ENCODE peak calls at places on chromosome 21, in six cellular contexts. One of them, this sample, is unnamed.

GRCh38 chr21:25572895-25573310 is 34.4 kb downstream of the MRPL39 start:
- DNase-seq in K562: no peak
- DNase-seq in GM12878: peak
- DNase-seq in H1: no peak
- DNase-seq in HepG2: no peak
- DNase-seq in GM12892: no peak
- DNase-seq in this sample: no peak

GRCh38 chr21:33488936-33489335 is 2.6 kb downstream of the DNAJC28 start:
- DNase-seq in K562: no peak
- DNase-seq in GM12878: no peak
- DNase-seq in H1: no peak
- DNase-seq in HepG2: no peak
- DNase-seq in GM12892: no peak
- DNase-seq in this sample: no peak

GRCh38 chr21:39106881-39107462 is 76.3 kb downstream of the PSMG1 start:
- DNase-seq in K562: no peak
- DNase-seq in GM12878: no peak
- DNase-seq in H1: no peak
- DNase-seq in HepG2: no peak
- DNase-seq in GM12892: no peak
- DNase-seq in this sample: no peak

GRCh38 chr21:35256468-35256988 is 207.4 kb upstream of the RUNX1 start:
- DNase-seq in K562: peak
- DNase-seq in GM12878: no peak
- DNase-seq in H1: no peak
- DNase-seq in HepG2: peak
- DNase-seq in GM12892: no peak
- DNase-seq in this sample: no peak

GRCh38 chr21:23660560-23660959 is 1946.7 kb downstream of the MRPL39 start:
- DNase-seq in K562: no peak
- DNase-seq in GM12878: no peak
- DNase-seq in H1: no peak
- DNase-seq in HepG2: no peak
- DNase-seq in GM12892: no peak
- DNase-seq in this sample: no peak

GRCh38 chr21:39082656-39083376 is 100.4 kb downstream of the PSMG1 start:
- DNase-seq in K562: peak
- DNase-seq in GM12878: no peak
- DNase-seq in H1: no peak
- DNase-seq in HepG2: peak
- DNase-seq in GM12892: no peak
- DNase-seq in this sample: no peak

GRCh38 chr21:16196521-16197208 is 466.9 kb downstream of the USP25 start:
- DNase-seq in K562: no peak
- DNase-seq in GM12878: no peak
- DNase-seq in H1: no peak
- DNase-seq in HepG2: no peak
- DNase-seq in GM12892: no peak
- DNase-seq in this sample: no peak

GRCh38 chr21:39599191-39599966 is 13.4 kb upstream of the B3GALT5 start:
- DNase-seq in K562: no peak
- DNase-seq in GM12878: no peak
- DNase-seq in H1: no peak
- DNase-seq in HepG2: no peak
- DNase-seq in GM12892: no peak
- DNase-seq in this sample: no peak

GRCh38 chr21:41961753-41962152 is 7.9 kb upstream of the C2CD2 start:
- DNase-seq in K562: no peak
- DNase-seq in GM12878: no peak
- DNase-seq in H1: no peak
- DNase-seq in HepG2: no peak
- DNase-seq in GM12892: no peak
- DNase-seq in this sample: no peak

GRCh38 chr21:32461503-32461902 is 49.0 kb downstream of the EVA1C start:
- DNase-seq in K562: no peak
- DNase-seq in GM12878: no peak
- DNase-seq in H1: no peak
- DNase-seq in HepG2: no peak
- DNase-seq in GM12892: no peak
- DNase-seq in this sample: no peak

GRCh38 chr21:42140196-42140934 is 69.2 kb downstream of the UMODL1 start:
- DNase-seq in K562: no peak
- DNase-seq in GM12878: no peak
- DNase-seq in H1: no peak
- DNase-seq in HepG2: no peak
- DNase-seq in GM12892: no peak
- DNase-seq in this sample: no peak

GRCh38 chr21:32916522-32917099 is 109.1 kb upstream of the OLIG2 start:
- DNase-seq in K562: peak
- DNase-seq in GM12878: no peak
- DNase-seq in H1: no peak
- DNase-seq in HepG2: peak
- DNase-seq in GM12892: no peak
- DNase-seq in this sample: no peak

GRCh38 chr21:35696644-35697043 is 363.7 kb downstream of the SETD4 start:
- DNase-seq in K562: no peak
- DNase-seq in GM12878: no peak
- DNase-seq in H1: no peak
- DNase-seq in HepG2: no peak
- DNase-seq in GM12892: no peak
- DNase-seq in this sample: no peak

GRCh38 chr21:21177353-21177986 is 179.3 kb downstream of the NCAM2 start:
- DNase-seq in K562: no peak
- DNase-seq in GM12878: no peak
- DNase-seq in H1: no peak
- DNase-seq in HepG2: no peak
- DNase-seq in GM12892: no peak
- DNase-seq in this sample: no peak

GRCh38 chr21:14114251-14114650 is 96.5 kb downstream of the LIPI start:
- DNase-seq in K562: no peak
- DNase-seq in GM12878: no peak
- DNase-seq in H1: no peak
- DNase-seq in HepG2: no peak
- DNase-seq in GM12892: no peak
- DNase-seq in this sample: no peak
- TF ChIP-seq TAF1 in K562: no peak
- TF ChIP-seq TAF1 in GM12878: no peak
- TF ChIP-seq TAF1 in H1: no peak
- TF ChIP-seq TAF1 in HepG2: no peak
- TF ChIP-seq TAF1 in GM12892: no peak
- TF ChIP-seq TAF1 in this sample: no peak

GRCh38 chr21:45030637-45031218 is 43.7 kb upstream of the ADARB1 start:
- DNase-seq in K562: no peak
- DNase-seq in GM12878: no peak
- DNase-seq in H1: no peak
- DNase-seq in HepG2: no peak
- DNase-seq in GM12892: no peak
- DNase-seq in this sample: no peak

GRCh38 chr21:45032977-45033705 is 41.2 kb upstream of the ADARB1 start:
- DNase-seq in K562: no peak
- DNase-seq in GM12878: no peak
- DNase-seq in H1: no peak
- DNase-seq in HepG2: no peak
- DNase-seq in GM12892: no peak
- DNase-seq in this sample: no peak

GRCh38 chr21:45032332-45032731 is 42.0 kb upstream of the ADARB1 start:
- DNase-seq in K562: no peak
- DNase-seq in GM12878: no peak
- DNase-seq in H1: no peak
- DNase-seq in HepG2: no peak
- DNase-seq in GM12892: no peak
- DNase-seq in this sample: no peak

GRCh38 chr21:45029968-45030636 is 44.3 kb upstream of the ADARB1 start:
- DNase-seq in K562: no peak
- DNase-seq in GM12878: no peak
- DNase-seq in H1: peak
- DNase-seq in HepG2: no peak
- DNase-seq in GM12892: no peak
- DNase-seq in this sample: no peak

DNA sequence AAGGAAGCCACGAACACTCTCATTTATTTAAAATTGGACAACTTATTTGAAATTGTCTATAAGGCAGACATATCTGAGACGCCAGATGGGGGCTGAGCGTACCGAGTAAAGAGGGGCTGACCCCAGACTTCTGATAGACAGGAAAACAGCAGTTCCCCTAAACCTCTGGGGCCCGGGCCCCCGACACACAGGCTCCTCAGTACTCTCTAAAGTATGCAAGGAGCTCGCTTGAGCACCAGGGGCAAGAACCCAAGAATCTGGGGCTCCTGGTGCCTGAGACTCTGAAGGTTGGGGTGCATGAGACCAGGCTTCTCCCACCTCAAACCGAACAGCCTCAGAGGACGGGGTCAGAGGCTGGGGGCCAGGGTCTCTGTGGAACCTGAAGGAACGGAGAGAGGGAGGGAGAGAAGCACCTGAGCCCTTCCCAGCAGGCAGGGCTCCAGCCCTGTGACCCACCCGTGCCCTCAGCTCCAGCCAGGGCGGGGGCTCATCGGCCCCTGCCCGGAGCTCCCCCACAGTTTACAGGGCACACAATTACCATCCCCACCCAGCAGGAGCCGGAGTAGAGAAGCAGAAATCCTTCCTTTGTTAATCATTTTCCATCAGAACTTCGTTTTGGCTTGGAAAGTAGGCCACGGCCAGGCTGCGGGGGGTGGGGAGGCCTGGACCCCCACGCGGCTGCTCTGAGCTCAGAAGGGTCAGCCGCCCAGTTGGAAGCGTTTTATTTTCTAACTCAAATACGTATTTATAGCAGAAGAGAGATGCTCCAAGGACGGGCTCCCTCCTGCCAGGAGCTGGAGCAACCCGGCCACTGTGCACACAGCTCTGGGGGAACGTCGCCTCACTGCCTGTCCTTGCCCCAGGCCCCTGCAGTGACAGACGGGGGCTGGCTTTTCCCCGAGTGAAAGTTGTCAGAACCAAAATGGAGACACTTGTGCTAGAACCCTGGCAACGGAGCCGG is 42.9 kb upstream of the ADARB1 start:
- DNase-seq in K562: no peak
- DNase-seq in GM12878: no peak
- DNase-seq in H1: no peak
- DNase-seq in HepG2: no peak
- DNase-seq in GM12892: no peak
- DNase-seq in this sample: no peak
- TF ChIP-seq TAF1 in K562: no peak
- TF ChIP-seq TAF1 in GM12878: no peak
- TF ChIP-seq TAF1 in H1: no peak
- TF ChIP-seq TAF1 in HepG2: no peak
- TF ChIP-seq TAF1 in GM12892: no peak
- TF ChIP-seq TAF1 in this sample: no peak

DNA sequence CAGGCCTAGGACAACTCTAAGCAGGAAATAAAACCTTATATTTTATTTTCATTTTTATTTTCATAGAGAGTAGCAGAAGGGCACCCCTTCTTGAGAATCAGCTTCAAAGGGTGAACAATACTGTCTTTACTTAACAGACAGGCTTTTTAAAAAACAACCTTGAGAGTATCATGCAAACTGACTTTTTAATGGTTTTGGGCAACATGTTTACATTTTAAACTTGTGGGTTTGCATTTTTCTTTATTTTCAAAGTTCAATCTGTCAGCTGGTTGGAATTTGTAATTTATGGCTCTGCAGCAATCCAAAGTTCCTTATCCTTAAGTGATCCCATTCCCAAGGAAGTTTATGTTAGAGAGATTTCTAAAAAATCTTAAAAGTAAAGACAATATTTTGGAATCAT is 392.3 kb upstream of the ADAMTS5 start:
- DNase-seq in K562: no peak
- DNase-seq in GM12878: no peak
- DNase-seq in H1: no peak
- DNase-seq in HepG2: no peak
- DNase-seq in GM12892: no peak
- DNase-seq in this sample: no peak
- TF ChIP-seq TAF1 in K562: no peak
- TF ChIP-seq TAF1 in GM12878: no peak
- TF ChIP-seq TAF1 in H1: no peak
- TF ChIP-seq TAF1 in HepG2: no peak
- TF ChIP-seq TAF1 in GM12892: no peak
- TF ChIP-seq TAF1 in this sample: no peak

GRCh38 chr21:43353282-43354010 is 73.5 kb downstream of the SIK1 start:
- DNase-seq in K562: no peak
- DNase-seq in GM12878: no peak
- DNase-seq in H1: no peak
- DNase-seq in HepG2: no peak
- DNase-seq in GM12892: no peak
- DNase-seq in this sample: no peak
- TF ChIP-seq TAF1 in K562: no peak
- TF ChIP-seq TAF1 in GM12878: no peak
- TF ChIP-seq TAF1 in H1: no peak
- TF ChIP-seq TAF1 in HepG2: no peak
- TF ChIP-seq TAF1 in GM12892: no peak
- TF ChIP-seq TAF1 in this sample: no peak

GRCh38 chr21:28106370-28106890 is 886.2 kb downstream of the LTN1 start:
- DNase-seq in K562: no peak
- DNase-seq in GM12878: no peak
- DNase-seq in H1: no peak
- DNase-seq in HepG2: no peak
- DNase-seq in GM12892: no peak
- DNase-seq in this sample: no peak

GRCh38 chr21:28110074-28110473 is 882.6 kb downstream of the LTN1 start:
- DNase-seq in K562: no peak
- DNase-seq in GM12878: no peak
- DNase-seq in H1: no peak
- DNase-seq in HepG2: no peak
- DNase-seq in GM12892: no peak
- DNase-seq in this sample: no peak

GRCh38 chr21:28113718-28114117 is 879.0 kb downstream of the LTN1 start:
- DNase-seq in K562: no peak
- DNase-seq in GM12878: no peak
- DNase-seq in H1: no peak
- DNase-seq in HepG2: no peak
- DNase-seq in GM12892: no peak
- DNase-seq in this sample: no peak

DNA sequence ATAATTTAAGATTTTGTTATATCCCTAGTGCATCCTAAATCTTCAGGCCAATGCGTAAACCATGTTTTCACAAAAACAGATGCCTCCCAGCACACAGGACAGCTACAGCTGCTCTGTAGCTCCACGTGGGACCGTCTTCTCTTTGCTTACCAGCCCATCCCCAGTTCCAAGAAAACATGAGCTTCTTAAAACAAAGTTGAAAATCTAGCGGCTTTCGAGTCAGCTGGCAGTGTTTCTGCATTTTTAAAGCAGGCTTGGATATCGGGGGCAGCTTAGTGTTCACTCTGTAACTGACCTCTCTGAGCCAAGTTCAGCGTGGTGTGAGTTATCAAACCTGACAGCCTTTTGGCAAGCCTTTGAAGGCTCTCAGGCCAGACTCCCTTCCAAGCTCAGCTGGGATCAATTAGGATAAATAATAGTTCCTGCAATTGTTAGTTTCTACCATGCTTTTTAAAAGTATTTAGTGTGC is 881.5 kb downstream of the LTN1 start:
- DNase-seq in K562: no peak
- DNase-seq in GM12878: no peak
- DNase-seq in H1: no peak
- DNase-seq in HepG2: no peak
- DNase-seq in GM12892: no peak
- DNase-seq in this sample: no peak
- TF ChIP-seq TAF1 in K562: no peak
- TF ChIP-seq TAF1 in GM12878: no peak
- TF ChIP-seq TAF1 in H1: no peak
- TF ChIP-seq TAF1 in HepG2: no peak
- TF ChIP-seq TAF1 in GM12892: no peak
- TF ChIP-seq TAF1 in this sample: no peak